ENCODE peak calls at places on chromosome 14, in eight cellular contexts. One of them, this sample, is unnamed.

GRCh38 chr14:65098586-65098985 is 3.7 kb downstream of the MAX start:
- DNase-seq in nephron progenitor cell: no peak
- DNase-seq in body of pancreas: no peak
- DNase-seq in neural progenitor cell: no peak
- DNase-seq in stimulated activated CD4-positive, alpha-beta T cell treated with anti-CD3 and anti-CD28 coated beads, Interleukin-1b, Interleukin-23, amount 100 ng/mL, for 1 hour: no peak
- DNase-seq in naive B cell: peak
- DNase-seq in substantia nigra: no peak
- DNase-seq in GM19239: no peak
- DNase-seq in this sample: no peak

GRCh38 chr14:103301512-103302197 is 32.4 kb upstream of the EIF5 start:
- DNase-seq in nephron progenitor cell: no peak
- DNase-seq in body of pancreas: no peak
- DNase-seq in neural progenitor cell: no peak
- DNase-seq in stimulated activated CD4-positive, alpha-beta T cell treated with anti-CD3 and anti-CD28 coated beads, Interleukin-1b, Interleukin-23, amount 100 ng/mL, for 1 hour: no peak
- DNase-seq in naive B cell: no peak
- DNase-seq in substantia nigra: no peak
- DNase-seq in GM19239: no peak
- DNase-seq in this sample: peak

GRCh38 chr14:23568600-23569310 is 1.2 kb upstream of the AP1G2 start:
- DNase-seq in nephron progenitor cell: peak
- DNase-seq in body of pancreas: no peak
- DNase-seq in neural progenitor cell: peak
- DNase-seq in stimulated activated CD4-positive, alpha-beta T cell treated with anti-CD3 and anti-CD28 coated beads, Interleukin-1b, Interleukin-23, amount 100 ng/mL, for 1 hour: no peak
- DNase-seq in naive B cell: no peak
- DNase-seq in substantia nigra: no peak
- DNase-seq in GM19239: no peak
- DNase-seq in this sample: no peak

GRCh38 chr14:20632831-20633771 is 8.4 kb downstream of the OR6S1 start:
- DNase-seq in nephron progenitor cell: peak
- DNase-seq in body of pancreas: peak
- DNase-seq in neural progenitor cell: peak
- DNase-seq in stimulated activated CD4-positive, alpha-beta T cell treated with anti-CD3 and anti-CD28 coated beads, Interleukin-1b, Interleukin-23, amount 100 ng/mL, for 1 hour: peak
- DNase-seq in naive B cell: peak
- DNase-seq in substantia nigra: no peak
- DNase-seq in GM19239: peak
- DNase-seq in this sample: peak

GRCh38 chr14:22567437-22567836 is 21.6 kb downstream of the DAD1 start:
- DNase-seq in nephron progenitor cell: no peak
- DNase-seq in body of pancreas: no peak
- DNase-seq in neural progenitor cell: no peak
- DNase-seq in stimulated activated CD4-positive, alpha-beta T cell treated with anti-CD3 and anti-CD28 coated beads, Interleukin-1b, Interleukin-23, amount 100 ng/mL, for 1 hour: no peak
- DNase-seq in naive B cell: no peak
- DNase-seq in substantia nigra: no peak
- DNase-seq in GM19239: no peak
- DNase-seq in this sample: no peak

GRCh38 chr14:106872619-106873446 is 1346.5 kb downstream of the TMEM121 start:
- DNase-seq in nephron progenitor cell: no peak
- DNase-seq in body of pancreas: peak
- DNase-seq in neural progenitor cell: no peak
- DNase-seq in stimulated activated CD4-positive, alpha-beta T cell treated with anti-CD3 and anti-CD28 coated beads, Interleukin-1b, Interleukin-23, amount 100 ng/mL, for 1 hour: peak
- DNase-seq in naive B cell: peak
- DNase-seq in substantia nigra: no peak
- DNase-seq in GM19239: no peak
- DNase-seq in this sample: no peak

GRCh38 chr14:54742492-54743350 is 159.9 kb downstream of the GCH1 start:
- DNase-seq in nephron progenitor cell: no peak
- DNase-seq in body of pancreas: no peak
- DNase-seq in neural progenitor cell: no peak
- DNase-seq in stimulated activated CD4-positive, alpha-beta T cell treated with anti-CD3 and anti-CD28 coated beads, Interleukin-1b, Interleukin-23, amount 100 ng/mL, for 1 hour: no peak
- DNase-seq in naive B cell: no peak
- DNase-seq in substantia nigra: no peak
- DNase-seq in GM19239: no peak
- DNase-seq in this sample: no peak

GRCh38 chr14:103140316-103141109 is 17.3 kb downstream of the TNFAIP2 start:
- DNase-seq in nephron progenitor cell: no peak
- DNase-seq in body of pancreas: no peak
- DNase-seq in neural progenitor cell: no peak
- DNase-seq in stimulated activated CD4-positive, alpha-beta T cell treated with anti-CD3 and anti-CD28 coated beads, Interleukin-1b, Interleukin-23, amount 100 ng/mL, for 1 hour: no peak
- DNase-seq in naive B cell: no peak
- DNase-seq in substantia nigra: no peak
- DNase-seq in GM19239: no peak
- DNase-seq in this sample: peak

GRCh38 chr14:105533811-105534498 is 7.6 kb downstream of the TMEM121 start:
- DNase-seq in nephron progenitor cell: no peak
- DNase-seq in body of pancreas: no peak
- DNase-seq in neural progenitor cell: no peak
- DNase-seq in stimulated activated CD4-positive, alpha-beta T cell treated with anti-CD3 and anti-CD28 coated beads, Interleukin-1b, Interleukin-23, amount 100 ng/mL, for 1 hour: no peak
- DNase-seq in naive B cell: no peak
- DNase-seq in substantia nigra: no peak
- DNase-seq in GM19239: no peak
- DNase-seq in this sample: no peak

GRCh38 chr14:88492272-88493089 is 62.3 kb downstream of the PTPN21 start:
- DNase-seq in nephron progenitor cell: peak
- DNase-seq in body of pancreas: peak
- DNase-seq in neural progenitor cell: peak
- DNase-seq in stimulated activated CD4-positive, alpha-beta T cell treated with anti-CD3 and anti-CD28 coated beads, Interleukin-1b, Interleukin-23, amount 100 ng/mL, for 1 hour: peak
- DNase-seq in naive B cell: peak
- DNase-seq in substantia nigra: peak
- DNase-seq in GM19239: peak
- DNase-seq in this sample: peak

This sample was measured in thyroid gland.